ENCODE peak calls at places on chromosomes 1 and 21, in ten cellular contexts. C is neuronal stem cell, N is PC-3, M is GM23338, Q is OCI-LY7, A is GM23248, D is IMR-90, E is HCT116, K is keratinocyte, P is hepatocyte. B is an unnamed sample.

GRCh38 chr1:77833521-77834100 is 54.2 kb downstream of the MIGA1 start:
- DNase-seq in C (no peak), N (no peak), M (no peak), Q (no peak), A (peak), D (no peak), E (no peak), K (no peak), P (no peak), B (no peak)

GRCh38 chr1:8302181-8302681 is 15.7 kb upstream of the SLC45A1 start:
- DNase-seq in C (no peak), N (no peak), M (peak), Q (no peak), A (no peak), D (no peak), E (no peak), K (no peak), P (no peak), B (peak)

GRCh38 chr1:180974236-180974635 is 48.4 kb downstream of the STX6 start:
- DNase-seq in C (no peak), N (peak), M (no peak), Q (no peak), A (peak), D (no peak), E (no peak), K (no peak), P (no peak), B (no peak)

GRCh38 chr1:226659641-226660040 is 79.4 kb downstream of the ITPKB start:
- DNase-seq in C (no peak), N (no peak), M (no peak), Q (no peak), A (no peak), D (no peak), E (no peak), K (no peak), P (no peak), B (no peak)

GRCh38 chr1:22611530-22611947 is 24.9 kb upstream of the C1QA start:
- DNase-seq in C (peak), N (peak), M (peak), Q (peak), A (peak), D (peak), E (no peak), K (peak), P (peak), B (peak)

GRCh38 chr1:1364266-1364665 is 5.9 kb upstream of the MXRA8 start:
- DNase-seq in C (no peak), N (peak), M (no peak), Q (no peak), A (no peak), D (no peak), E (no peak), K (no peak), P (no peak), B (peak)

GRCh38 chr1:179025975-179026812 is 500 bp downstream of the FAM20B start:
- DNase-seq in C (peak), N (peak), M (peak), Q (peak), A (peak), D (no peak), E (peak), K (no peak), P (peak), B (peak)

GRCh38 chr1:160657477-160657820 is 10.6 kb upstream of the SLAMF1 start:
- DNase-seq in C (no peak), N (no peak), M (no peak), Q (no peak), A (no peak), D (no peak), E (no peak), K (no peak), P (no peak), B (no peak)

GRCh38 chr21:45463871-45464270 is 58.9 kb downstream of the COL18A1 start:
- DNase-seq in C (no peak), N (no peak), M (no peak), Q (no peak), A (no peak), D (no peak), E (no peak), K (no peak), P (no peak), B (no peak)

GRCh38 chr1:226731257-226731893 is 7.7 kb downstream of the ITPKB start:
- DNase-seq in C (no peak), N (no peak), M (no peak), Q (no peak), A (no peak), D (no peak), E (no peak), K (no peak), P (no peak), B (no peak)

DNA sequence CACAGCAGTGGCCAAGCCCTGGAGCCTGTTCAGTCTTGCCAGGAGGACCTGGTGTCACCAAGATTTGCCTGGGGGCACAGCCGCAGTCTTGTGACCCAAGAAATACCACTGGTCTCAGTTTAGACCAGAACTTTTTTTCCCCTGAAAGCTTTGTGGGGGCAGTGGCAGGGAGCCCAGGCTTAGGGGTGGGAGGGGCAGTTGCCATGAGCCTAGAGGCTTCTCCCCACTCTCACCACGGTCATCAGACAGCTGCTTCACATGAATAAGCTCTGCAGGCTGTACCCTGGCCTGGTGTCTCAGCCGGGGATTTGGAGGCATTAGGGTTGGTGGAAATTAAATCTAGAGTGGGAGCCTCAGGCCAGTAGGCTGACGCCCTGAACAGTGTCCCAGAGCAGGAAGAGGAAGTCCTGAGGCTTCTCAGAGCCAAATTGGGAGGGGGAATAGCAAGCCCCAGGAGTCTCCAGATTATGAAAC is 73.7 kb downstream of the SLC16A1 start:
- DNase-seq in C (no peak), N (no peak), M (no peak), Q (no peak), A (peak), D (no peak), E (no peak), K (no peak), P (no peak), B (peak)
- H2AFZ ChIP-seq in C (peak), N (no peak), M (no peak), Q (peak), A (peak), D (peak), E (no peak), K (peak), P (no peak), B (no peak)

GRCh38 chr1:25433389-25434186 is 2.9 kb downstream of the MACO1 start:
- DNase-seq in C (no peak), N (no peak), M (no peak), Q (no peak), A (peak), D (no peak), E (no peak), K (no peak), P (no peak), B (no peak)

GRCh38 chr1:25430666-25431494 is at the start of gene MACO1:
- DNase-seq in C (peak), N (peak), M (peak), Q (peak), A (peak), D (peak), E (peak), K (peak), P (peak), B (peak)

GRCh38 chr1:25432749-25433388 is 2.2 kb downstream of the MACO1 start:
- DNase-seq in C (no peak), N (no peak), M (no peak), Q (no peak), A (no peak), D (no peak), E (no peak), K (no peak), P (no peak), B (no peak)

GRCh38 chr1:25431495-25432363 is 1.0 kb downstream of the MACO1 start:
- DNase-seq in C (peak), N (peak), M (no peak), Q (no peak), A (peak), D (no peak), E (no peak), K (no peak), P (no peak), B (no peak)

GRCh38 chr1:25432364-25432719 is 1.6 kb downstream of the MACO1 start:
- DNase-seq in C (no peak), N (no peak), M (no peak), Q (no peak), A (no peak), D (no peak), E (no peak), K (no peak), P (no peak), B (no peak)
- H3K4me3 ChIP-seq in C (no peak), N (peak), M (peak), Q (peak), A (peak), D (no peak), E (no peak), K (peak), P (no peak), B (no peak)

GRCh38 chr1:46369542-46370213 is 24.4 kb upstream of the FAAH start:
- DNase-seq in C (no peak), N (no peak), M (no peak), Q (no peak), A (peak), D (peak), E (no peak), K (no peak), P (no peak), B (no peak)

GRCh38 chr1:46368781-46369180 is 25.3 kb upstream of the FAAH start:
- DNase-seq in C (no peak), N (no peak), M (no peak), Q (no peak), A (no peak), D (no peak), E (no peak), K (no peak), P (no peak), B (no peak)

GRCh38 chr1:46372440-46372839 is 21.7 kb upstream of the FAAH start:
- DNase-seq in C (no peak), N (no peak), M (no peak), Q (no peak), A (no peak), D (no peak), E (no peak), K (no peak), P (no peak), B (peak)

GRCh38 chr1:46367072-46367471 is 26.5 kb downstream of the NSUN4 start:
- DNase-seq in C (no peak), N (no peak), M (no peak), Q (no peak), A (no peak), D (no peak), E (no peak), K (no peak), P (no peak), B (no peak)

GRCh38 chr1:46370214-46370633 is 23.9 kb upstream of the FAAH start:
- DNase-seq in C (no peak), N (peak), M (no peak), Q (peak), A (peak), D (peak), E (no peak), K (peak), P (no peak), B (no peak)
- H2AFZ ChIP-seq in C (no peak), N (no peak), M (no peak), Q (no peak), A (no peak), D (no peak), E (no peak), K (peak), P (no peak), B (no peak)

GRCh38 chr1:14732726-14733052 is 134.2 kb downstream of the KAZN start:
- DNase-seq in C (no peak), N (no peak), M (no peak), Q (no peak), A (no peak), D (no peak), E (no peak), K (no peak), P (no peak), B (no peak)
- H3K4me3 ChIP-seq in C (no peak), N (no peak), M (peak), Q (peak), A (no peak), D (no peak), E (no peak), K (peak), P (no peak), B (no peak)

GRCh38 chr1:216686860-216687545 is 36.2 kb downstream of the ESRRG start:
- DNase-seq in C (peak), N (peak), M (peak), Q (no peak), A (no peak), D (peak), E (no peak), K (no peak), P (peak), B (no peak)

GRCh38 chr1:216688127-216688657 is 35.0 kb downstream of the ESRRG start:
- DNase-seq in C (no peak), N (no peak), M (no peak), Q (no peak), A (no peak), D (no peak), E (no peak), K (no peak), P (no peak), B (no peak)

DNA sequence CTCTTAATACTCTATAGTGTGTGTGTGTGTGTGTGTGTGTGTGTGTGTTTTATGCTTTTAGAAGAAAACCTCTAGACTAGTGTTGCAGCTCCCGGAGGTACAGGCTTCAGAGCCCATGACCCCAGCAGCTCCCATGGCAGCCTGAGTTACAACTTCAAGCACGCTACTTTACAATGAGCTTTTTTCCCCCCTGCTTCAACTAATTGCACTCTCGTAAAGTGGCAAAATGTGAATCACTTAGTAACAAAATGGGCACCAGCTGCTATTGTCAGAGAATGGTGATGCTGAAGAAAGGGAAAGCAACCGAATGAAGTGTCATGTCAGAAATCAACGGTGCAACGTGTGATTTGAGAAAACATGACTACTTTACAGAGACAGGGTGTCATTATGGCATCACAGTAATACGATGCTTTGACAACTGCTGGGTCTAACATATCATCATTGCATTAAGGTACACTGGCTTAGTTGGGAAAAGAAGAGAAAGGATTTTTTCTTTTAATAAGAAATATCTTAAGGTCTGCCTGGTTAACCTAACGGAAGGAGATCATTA is 40.5 kb downstream of the ESRRG start:
- DNase-seq in C (no peak), N (no peak), M (no peak), Q (no peak), A (no peak), D (no peak), E (no peak), K (no peak), P (no peak), B (no peak)
- H2AFZ ChIP-seq in C (peak), N (no peak), M (no peak), Q (no peak), A (no peak), D (no peak), E (no peak), K (no peak), P (no peak), B (no peak)

GRCh38 chr1:20080441-20081330 is 10.7 kb downstream of the PLA2G5 start:
- DNase-seq in C (no peak), N (peak), M (no peak), Q (peak), A (no peak), D (no peak), E (no peak), K (no peak), P (no peak), B (no peak)

GRCh38 chr1:20076695-20077461 is 6.9 kb downstream of the PLA2G5 start:
- DNase-seq in C (no peak), N (no peak), M (no peak), Q (no peak), A (no peak), D (no peak), E (no peak), K (no peak), P (no peak), B (peak)

GRCh38 chr1:20079661-20080305 is 9.8 kb downstream of the PLA2G5 start:
- DNase-seq in C (no peak), N (no peak), M (no peak), Q (no peak), A (no peak), D (no peak), E (no peak), K (no peak), P (no peak), B (no peak)

GRCh38 chr1:20078166-20078565 is 8.2 kb downstream of the PLA2G5 start:
- DNase-seq in C (no peak), N (no peak), M (no peak), Q (peak), A (no peak), D (no peak), E (no peak), K (no peak), P (no peak), B (no peak)

GRCh38 chr1:20078711-20079110 is 8.7 kb downstream of the PLA2G5 start:
- DNase-seq in C (no peak), N (no peak), M (no peak), Q (no peak), A (no peak), D (no peak), E (no peak), K (no peak), P (no peak), B (no peak)
- H3K4me3 ChIP-seq in C (no peak), N (no peak), M (no peak), Q (no peak), A (no peak), D (no peak), E (no peak), K (no peak), P (no peak), B (no peak)

GRCh38 chr1:29123871-29124365 is at the start of gene TMEM200B:
- DNase-seq in C (no peak), N (no peak), M (peak), Q (no peak), A (peak), D (no peak), E (no peak), K (no peak), P (peak), B (no peak)
- H2AFZ ChIP-seq in C (peak), N (peak), M (peak), Q (no peak), A (peak), D (peak), E (no peak), K (peak), P (peak), B (peak)

DNA sequence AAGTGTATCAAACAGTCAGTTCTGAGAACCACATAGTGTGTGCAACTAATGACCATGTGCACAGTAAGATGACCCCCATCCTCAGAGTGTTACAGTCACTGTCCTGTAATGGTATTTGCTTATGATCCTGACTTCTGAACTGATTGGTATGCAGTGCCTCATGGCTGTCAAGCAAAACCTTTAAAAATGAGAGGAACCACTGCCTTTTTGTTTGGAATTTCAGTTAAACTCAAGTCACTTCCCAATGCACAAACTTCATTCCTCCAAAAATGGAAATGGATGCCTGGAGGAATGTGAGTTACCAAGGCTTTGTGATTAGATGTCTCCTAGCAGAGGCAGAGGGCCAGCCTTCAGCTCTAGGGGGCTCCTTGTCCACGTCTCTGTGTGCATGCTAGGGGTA is 10.5 kb downstream of the C1orf198 start:
- DNase-seq in C (no peak), N (no peak), M (no peak), Q (no peak), A (peak), D (peak), E (no peak), K (no peak), P (no peak), B (peak)
- H3K4me3 ChIP-seq in C (no peak), N (no peak), M (no peak), Q (no peak), A (no peak), D (no peak), E (no peak), K (no peak), P (no peak), B (no peak)

DNA sequence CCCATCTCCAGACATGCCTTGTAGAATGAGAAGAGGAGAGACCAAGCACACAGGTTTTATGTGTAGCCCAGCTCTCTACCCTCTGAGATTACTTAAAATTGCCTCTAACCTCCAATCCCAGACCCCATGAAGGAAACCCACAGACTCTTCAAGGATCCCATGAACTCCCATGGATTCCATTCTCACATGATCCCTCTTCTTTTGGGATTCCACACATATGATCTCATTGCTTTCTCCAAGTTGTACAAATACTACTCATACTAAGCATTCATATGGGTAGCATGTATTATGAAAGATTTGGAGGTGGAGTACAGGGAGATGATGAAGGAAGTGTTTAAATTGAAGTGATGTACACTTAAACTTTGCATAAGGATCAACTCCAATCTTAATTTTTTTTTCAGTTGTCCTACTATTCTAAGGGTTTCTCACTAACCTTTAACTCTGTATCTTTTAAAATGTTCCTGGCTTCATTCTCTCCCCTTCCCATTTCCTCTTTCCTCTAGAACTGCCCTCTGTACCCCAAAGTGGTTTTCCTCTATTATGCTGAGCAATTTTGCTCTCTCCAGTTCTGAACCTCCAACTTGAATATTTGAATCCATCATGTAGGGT is 41.6 kb downstream of the MFSD2A start:
- DNase-seq in C (no peak), N (no peak), M (no peak), Q (no peak), A (peak), D (peak), E (no peak), K (no peak), P (no peak), B (peak)
- H2AFZ ChIP-seq in C (peak), N (no peak), M (peak), Q (peak), A (no peak), D (no peak), E (no peak), K (no peak), P (no peak), B (no peak)

GRCh38 chr1:151457911-151458882 is 1.1 kb downstream of the POGZ start:
- DNase-seq in C (peak), N (peak), M (peak), Q (peak), A (peak), D (peak), E (peak), K (no peak), P (peak), B (peak)

GRCh38 chr1:151459331-151460046 is at the start of gene POGZ:
- DNase-seq in C (peak), N (peak), M (peak), Q (peak), A (peak), D (peak), E (peak), K (peak), P (peak), B (peak)

GRCh38 chr1:151458936-151459330 is 361 bp downstream of the POGZ start:
- DNase-seq in C (peak), N (peak), M (peak), Q (peak), A (peak), D (peak), E (peak), K (no peak), P (peak), B (peak)

GRCh38 chr1:151455231-151455630 is 4.1 kb downstream of the POGZ start:
- DNase-seq in C (no peak), N (no peak), M (no peak), Q (no peak), A (no peak), D (no peak), E (no peak), K (no peak), P (no peak), B (no peak)

GRCh38 chr1:151455966-151456365 is 3.3 kb downstream of the POGZ start:
- DNase-seq in C (no peak), N (no peak), M (no peak), Q (no peak), A (no peak), D (no peak), E (no peak), K (no peak), P (no peak), B (no peak)
- H3K4me3 ChIP-seq in C (no peak), N (no peak), M (no peak), Q (peak), A (no peak), D (no peak), E (no peak), K (no peak), P (no peak), B (no peak)

B was measured in trophoblast cell.